ENCODE peak calls at places on chromosomes 2 and 18, in five cellular contexts. M is mesenchymal stem cell, D is H9, C is H1, O is trophoblast cell. F is an unnamed sample.

GRCh38 chr2:73926493-73927327 is at the start of gene DGUOK:
- DNase-seq in M (peak; percentile 99), O (peak; percentile 100), D (peak; percentile 98), C (peak; percentile 90), F (peak; percentile 95)

GRCh38 chr2:215695876-215696275 is 260.0 kb upstream of the FN1 start:
- DNase-seq in C (no peak), D (no peak), O (peak; percentile 55), M (peak; percentile 76), F (no peak)

GRCh38 chr2:133177196-133177595 is 391.1 kb downstream of the NCKAP5 start:
- DNase-seq in M (no peak), D (no peak), O (no peak), C (no peak), F (no peak)

GRCh38 chr2:118048396-118048795 is 34.5 kb upstream of the CCDC93 start:
- DNase-seq in M (no peak), C (no peak), O (peak; percentile 84), D (no peak), F (no peak)

GRCh38 chr18:21134895-21135294 is 23.3 kb upstream of the ROCK1 start:
- DNase-seq in M (no peak), D (no peak), O (no peak), C (no peak), F (no peak)

GRCh38 chr18:57430166-57430958 is 4.8 kb upstream of the ONECUT2 start:
- DNase-seq in D (peak; percentile 72), M (no peak), O (no peak), C (peak; percentile 73), F (peak; percentile 37)

GRCh38 chr18:49560277-49561126 is 1.4 kb upstream of the LIPG start:
- DNase-seq in M (peak; percentile 29), D (peak; percentile 47), C (peak; percentile 69), O (peak; percentile 31), F (no peak)

GRCh38 chr18:13381907-13382682 is 163.5 kb downstream of the LDLRAD4 start:
- DNase-seq in C (no peak), O (peak; percentile 51), M (peak; percentile 0), D (no peak), F (no peak)

GRCh38 chr18:61738042-61738441 is 154.8 kb downstream of the RNF152 start:
- DNase-seq in O (no peak), C (no peak), D (no peak), M (peak; percentile 49), F (no peak)

GRCh38 chr2:238376884-238377391 is 49.8 kb upstream of the ASB1 start:
- DNase-seq in O (peak; percentile 15), M (peak; percentile 27), D (no peak), C (no peak), F (no peak)

GRCh38 chr2:196914867-196915465 is 11.5 kb downstream of the PGAP1 start:
- DNase-seq in M (no peak), O (peak; percentile 20), D (no peak), C (no peak), F (no peak)

GRCh38 chr18:59180150-59180845 is 39.7 kb upstream of the GRP start:
- DNase-seq in D (no peak), M (no peak), O (no peak), C (no peak), F (no peak)

GRCh38 chr2:130332271-130333073 is 10.2 kb upstream of the IMP4 start:
- DNase-seq in C (peak; percentile 90), O (peak; percentile 90), M (peak; percentile 89), D (peak; percentile 79), F (peak; percentile 64)

GRCh38 chr18:616380-616995 is 19.7 kb downstream of the CLUL1 start:
- DNase-seq in D (no peak), M (peak; percentile 56), C (no peak), O (peak; percentile 74), F (no peak)

GRCh38 chr18:62755946-62756345 is 40.6 kb downstream of the PHLPP1 start:
- DNase-seq in O (no peak), C (no peak), D (no peak), M (no peak), F (no peak)

GRCh38 chr18:13427354-13427753 is 208.8 kb downstream of the LDLRAD4 start:
- DNase-seq in O (no peak), M (no peak), C (no peak), D (no peak), F (no peak)

GRCh38 chr2:201458381-201458780 is 6.8 kb downstream of the STRADB start:
- DNase-seq in O (no peak), M (no peak), C (no peak), D (no peak), F (no peak)

GRCh38 chr2:173346035-173346434 is 8.6 kb upstream of the CDCA7 start:
- DNase-seq in O (no peak), C (no peak), D (no peak), M (no peak), F (no peak)

GRCh38 chr2:143742631-143743030 is 613.4 kb downstream of the ARHGAP15 start:
- DNase-seq in D (no peak), O (no peak), M (no peak), C (no peak), F (no peak)

GRCh38 chr18:23151414-23152099 is 16.3 kb downstream of the CABLES1 start:
- DNase-seq in M (peak; percentile 37), C (no peak), O (peak; percentile 42), D (no peak), F (no peak)

GRCh38 chr2:230322561-230323384 is 4.2 kb upstream of the SP140L start:
- DNase-seq in C (no peak), D (no peak), M (no peak), O (no peak), F (no peak)

GRCh38 chr2:207801259-207801658 is 31.6 kb upstream of the FZD5 start:
- DNase-seq in D (no peak), M (no peak), O (peak; percentile 54), C (no peak), F (no peak)

GRCh38 chr2:222669353-222669752 is 2.1 kb upstream of the MOGAT1 start:
- DNase-seq in C (no peak), D (no peak), O (no peak), M (no peak), F (no peak)

GRCh38 chr2:238784671-238785527 is 63.0 kb upstream of the TWIST2 start:
- DNase-seq in D (peak; percentile 72), M (peak; percentile 48), C (peak; percentile 77), O (peak; percentile 79), F (peak; percentile 60)

GRCh38 chr18:48780151-48781001 is 170.4 kb downstream of the SMAD7 start:
- DNase-seq in D (no peak), C (no peak), M (peak; percentile 33), O (no peak), F (no peak)

GRCh38 chr2:190984595-190984994 is 29.4 kb downstream of the STAT1 start:
- DNase-seq in C (no peak), D (no peak), M (no peak), O (no peak), F (no peak)

GRCh38 chr18:26489881-26490280 is 58.5 kb downstream of the KCTD1 start:
- DNase-seq in O (no peak), C (no peak), D (no peak), M (no peak), F (no peak)

GRCh38 chr2:26327291-26328272 is 18.4 kb upstream of the SELENOI start:
- DNase-seq in O (no peak), C (no peak), D (no peak), M (peak; percentile 51), F (no peak)

GRCh38 chr18:58005885-58006523 is 38.0 kb upstream of the NEDD4L start:
- DNase-seq in M (peak; percentile 54), O (no peak), D (no peak), C (no peak), F (no peak)

GRCh38 chr2:104120144-104120543 is 733.8 kb upstream of the POU3F3 start:
- DNase-seq in D (no peak), O (no peak), C (no peak), M (no peak), F (no peak)

DNA sequence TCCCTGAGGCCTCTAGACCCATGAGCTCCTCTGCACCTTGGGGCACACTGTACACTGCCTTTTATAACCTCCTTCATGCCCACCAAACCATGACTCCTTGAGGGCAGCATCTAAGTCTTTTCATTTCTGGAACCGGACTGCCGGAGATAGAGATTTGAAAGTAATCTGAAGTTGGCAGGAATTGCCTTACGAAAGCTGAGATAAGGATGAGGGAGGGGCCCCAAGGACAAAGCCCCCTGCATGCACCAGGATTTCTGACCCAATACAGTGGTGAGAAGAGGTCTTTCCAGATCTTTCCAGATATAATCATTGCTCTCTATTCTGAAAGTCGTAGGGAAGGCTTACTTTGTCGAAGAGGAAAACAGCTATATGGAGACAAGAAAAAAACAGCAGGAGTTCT is 87.8 kb upstream of the RTN4 start:
- DNase-seq in C (no peak), D (no peak), M (no peak), O (no peak), F (no peak)
- H2BK12ac ChIP-seq in C (peak overlapping the region; percentile 91), D (no peak overlapping the region), M (no peak overlapping the region), O (no peak overlapping the region), F (no peak overlapping the region)

DNA sequence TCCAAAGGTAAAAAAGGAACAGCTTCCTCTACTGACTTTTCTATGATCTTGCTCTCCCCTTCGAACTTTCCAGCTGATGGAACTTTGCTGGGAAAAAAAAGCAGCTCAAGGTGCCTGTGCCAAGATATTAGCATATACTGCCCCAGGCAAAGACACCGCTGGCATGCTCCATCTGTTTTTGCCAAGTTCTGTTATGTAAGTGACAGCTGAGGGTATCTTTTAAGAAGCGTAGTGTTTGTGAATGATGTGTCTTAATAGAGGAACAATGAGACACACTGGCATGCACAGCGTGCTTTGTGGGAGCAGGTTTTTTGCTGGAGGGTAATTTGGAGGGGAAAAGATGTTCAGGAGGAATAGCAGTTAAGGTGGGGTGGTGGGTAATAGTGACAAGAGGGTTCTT is 47.8 kb downstream of the SLC4A3 start:
- DNase-seq in D (no peak), M (no peak), C (no peak), O (no peak), F (no peak)
- H3K18ac ChIP-seq in D (no peak overlapping the region), M (no peak overlapping the region), C (no peak overlapping the region), O (no peak overlapping the region), F (no peak overlapping the region)

GRCh38 chr18:74587446-74587845 is 10.2 kb upstream of the ZNF407 start:
- DNase-seq in O (no peak), C (no peak), M (no peak), D (no peak), F (no peak)

GRCh38 chr18:74595425-74595824 is 2.2 kb upstream of the ZNF407 start:
- DNase-seq in O (no peak), M (no peak), C (no peak), D (no peak), F (no peak)

GRCh38 chr18:74589021-74589420 is 8.6 kb upstream of the ZNF407 start:
- DNase-seq in C (no peak), M (peak; percentile 15), D (no peak), O (peak; percentile 17), F (no peak)

GRCh38 chr18:74589820-74590219 is 7.8 kb upstream of the ZNF407 start:
- DNase-seq in C (no peak), O (no peak), M (no peak), D (no peak), F (no peak)

DNA sequence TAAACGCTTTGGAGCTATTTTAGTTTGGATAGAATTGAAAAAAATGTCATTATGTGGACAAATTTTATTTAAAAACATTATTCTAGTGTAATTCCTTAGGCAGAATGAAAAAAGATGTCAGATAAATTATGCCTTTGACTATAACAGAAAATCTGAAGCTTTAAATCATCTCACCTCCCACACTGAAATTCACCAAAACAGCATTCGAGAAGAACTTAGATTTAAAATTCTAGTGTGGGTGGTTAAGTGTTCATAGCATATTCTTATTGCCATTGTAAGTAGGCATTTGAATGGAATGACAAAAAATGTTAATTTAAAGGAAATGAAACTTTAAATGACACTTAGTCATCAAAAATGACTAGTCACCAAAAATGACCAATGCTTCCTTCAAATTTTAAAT is 7.1 kb upstream of the ZNF407 start:
- DNase-seq in C (no peak), O (no peak), M (no peak), D (no peak), F (no peak)
- H2BK12ac ChIP-seq in C (no peak overlapping the region), O (no peak overlapping the region), M (no peak overlapping the region), D (no peak overlapping the region), F (no peak overlapping the region)

GRCh38 chr2:55142518-55142917 is 89.6 kb downstream of the CLHC1 start:
- DNase-seq in C (no peak), D (no peak), M (no peak), O (no peak), F (no peak)
- H3K18ac ChIP-seq in C (no peak overlapping the region), D (no peak overlapping the region), M (no peak overlapping the region), O (no peak overlapping the region), F (no peak overlapping the region)